ENCODE peak calls at places on chromosomes 16 and 17, in nine cellular contexts. O, X, R, H, Z, N, M, I and C are unnamed samples.

GRCh38 chr16:78882751-78883150 is 717.8 kb downstream of the MAF start:
- DNase-seq in O (no peak), X (no peak), R (no peak), H (no peak), Z (no peak), N (no peak), M (no peak), I (no peak), C (no peak)

GRCh38 chr16:48534601-48535340 is 75.2 kb downstream of the N4BP1 start:
- DNase-seq in O (no peak), X (no peak), R (no peak), H (no peak), Z (no peak), N (no peak), M (peak), I (no peak), C (no peak)

GRCh38 chr16:86941731-86942468 is 363.6 kb downstream of the FOXL1 start:
- DNase-seq in O (no peak), X (no peak), R (no peak), H (no peak), Z (no peak), N (no peak), M (no peak), I (no peak), C (no peak)

GRCh38 chr16:89722392-89723278 is 1.3 kb downstream of the ZNF276 start:
- DNase-seq in O (no peak), X (peak), R (peak), H (no peak), Z (peak), N (peak), M (peak), I (peak), C (peak)

GRCh38 chr17:13597723-13598347 is 3.9 kb downstream of the HS3ST3A1 start:
- DNase-seq in O (no peak), X (no peak), R (no peak), H (peak), Z (peak), N (peak), M (no peak), I (peak), C (peak)

GRCh38 chr16:6682142-6682811 is 650.4 kb upstream of the RBFOX1 start:
- DNase-seq in O (no peak), X (no peak), R (no peak), H (peak), Z (no peak), N (peak), M (no peak), I (no peak), C (peak)

GRCh38 chr17:1764274-1764673 is 2.4 kb downstream of the SERPINF1 start:
- DNase-seq in O (no peak), X (peak), R (peak), H (no peak), Z (peak), N (no peak), M (peak), I (peak), C (peak)

GRCh38 chr16:13811834-13812233 is 108.1 kb upstream of the ERCC4 start:
- DNase-seq in O (no peak), X (no peak), R (no peak), H (no peak), Z (no peak), N (no peak), M (no peak), I (no peak), C (no peak)

GRCh38 chr17:53912117-53912516 is 89.4 kb downstream of the KIF2B start:
- DNase-seq in O (no peak), X (no peak), R (no peak), H (no peak), Z (no peak), N (no peak), M (no peak), I (no peak), C (no peak)

GRCh38 chr17:55284001-55284884 is 19.5 kb downstream of the HLF start:
- DNase-seq in O (no peak), X (no peak), R (no peak), H (no peak), Z (no peak), N (peak), M (no peak), I (peak), C (no peak)